ENCODE peak calls at places on chromosomes 5 and 9, in six cellular contexts. Z is K562, W is GM12891, N is H1, T is HepG2, Y is GM12878. H is an unnamed sample.

GRCh38 chr5:58454025-58454424 is 5.9 kb downstream of the PLK2 start:
- DNase-seq in Z (no peak), W (no peak), N (no peak), T (no peak), Y (no peak), H (no peak)

GRCh38 chr5:44862808-44863207 is 54.1 kb downstream of the MRPS30 start:
- DNase-seq in Z (peak), W (no peak), N (no peak), T (no peak), Y (no peak), H (no peak)

GRCh38 chr5:126449751-126450271 is 26.6 kb downstream of the GRAMD2B start:
- DNase-seq in Z (no peak), W (no peak), N (no peak), T (no peak), Y (peak), H (no peak)

GRCh38 chr5:83255268-83255667 is 177.9 kb downstream of the XRCC4 start:
- DNase-seq in Z (no peak), W (no peak), N (no peak), T (no peak), Y (no peak), H (no peak)

GRCh38 chr5:162852145-162852544 is 585.2 kb upstream of the CCNG1 start:
- DNase-seq in Z (no peak), W (no peak), N (no peak), T (no peak), Y (no peak), H (no peak)

GRCh38 chr5:178422400-178422775 is 167.8 kb downstream of the COL23A1 start:
- DNase-seq in Z (no peak), W (no peak), N (peak), T (no peak), Y (no peak), H (no peak)

GRCh38 chr5:128905225-128906110 is 59.8 kb upstream of the SLC27A6 start:
- DNase-seq in Z (peak), W (peak), N (no peak), T (peak), Y (no peak), H (no peak)

GRCh38 chr9:73869261-73869660 is 627.9 kb upstream of the RORB start:
- DNase-seq in Z (peak), W (peak), N (no peak), T (peak), Y (peak), H (no peak)

GRCh38 chr5:87260604-87261200 is 7.0 kb upstream of the RASA1 start:
- DNase-seq in Z (no peak), W (no peak), N (no peak), T (no peak), Y (no peak), H (no peak)

GRCh38 chr9:117704024-117704575 is at the start of gene TLR4:
- DNase-seq in Z (no peak), W (no peak), N (no peak), T (no peak), Y (peak), H (no peak)

GRCh38 chr5:80109549-80110478 is 74.7 kb downstream of the THBS4 start:
- DNase-seq in Z (no peak), W (no peak), N (peak), T (no peak), Y (peak), H (no peak)

GRCh38 chr9:123401879-123402513 is 46.0 kb downstream of the CRB2 start:
- DNase-seq in Z (peak), W (peak), N (no peak), T (peak), Y (no peak), H (no peak)

GRCh38 chr9:134055981-134056461 is 11.8 kb downstream of the BRD3 start:
- DNase-seq in Z (no peak), W (no peak), N (no peak), T (no peak), Y (no peak), H (no peak)

GRCh38 chr9:124884376-124884775 is 22.4 kb downstream of the ARPC5L start:
- DNase-seq in Z (no peak), W (no peak), N (no peak), T (no peak), Y (no peak), H (no peak)

GRCh38 chr9:110048473-110048975 is 159.4 kb downstream of the C9orf152 start:
- DNase-seq in Z (peak), W (peak), N (peak), T (no peak), Y (peak), H (peak)

GRCh38 chr5:71719092-71719964 is at the start of gene CARTPT:
- DNase-seq in Z (no peak), W (no peak), N (peak), T (no peak), Y (no peak), H (no peak)

GRCh38 chr5:35876454-35876853 is 19.8 kb downstream of the IL7R start:
- DNase-seq in Z (no peak), W (no peak), N (no peak), T (no peak), Y (no peak), H (no peak)

GRCh38 chr9:14240491-14240890 is 73.5 kb downstream of the NFIB start:
- DNase-seq in Z (no peak), W (no peak), N (no peak), T (no peak), Y (no peak), H (no peak)

GRCh38 chr9:81529556-81530193 is 159.7 kb downstream of the TLE1 start:
- DNase-seq in Z (no peak), W (no peak), N (no peak), T (peak), Y (no peak), H (no peak)

GRCh38 chr5:80206282-80206681 is 49.6 kb downstream of the SERINC5 start:
- DNase-seq in Z (no peak), W (no peak), N (no peak), T (no peak), Y (no peak), H (no peak)

GRCh38 chr5:179860301-179860700 is 1.7 kb upstream of the MRNIP start:
- DNase-seq in Z (no peak), W (no peak), N (no peak), T (no peak), Y (no peak), H (no peak)

GRCh38 chr5:113294341-113295110 is 140.3 kb downstream of the TSSK1B start:
- DNase-seq in Z (peak), W (peak), N (peak), T (no peak), Y (no peak), H (peak)

GRCh38 chr5:113293613-113294340 is 141.0 kb downstream of the TSSK1B start:
- DNase-seq in Z (no peak), W (peak), N (peak), T (no peak), Y (no peak), H (no peak)

GRCh38 chr5:113292535-113292934 is 142.3 kb downstream of the TSSK1B start:
- DNase-seq in Z (no peak), W (no peak), N (no peak), T (no peak), Y (no peak), H (no peak)

GRCh38 chr5:113295111-113295539 is 139.7 kb downstream of the TSSK1B start:
- DNase-seq in Z (no peak), W (no peak), N (no peak), T (no peak), Y (no peak), H (no peak)

GRCh38 chr5:113293068-113293571 is 141.7 kb downstream of the TSSK1B start:
- DNase-seq in Z (no peak), W (no peak), N (peak), T (no peak), Y (no peak), H (no peak)
- TF ChIP-seq TAF1 in Z (no peak), W (no peak), N (no peak), T (no peak), Y (no peak), H (no peak)

GRCh38 chr9:8703904-8704303 is 904.3 kb upstream of the DMAC1 start:
- DNase-seq in Z (no peak), W (no peak), N (no peak), T (no peak), Y (no peak), H (no peak)

GRCh38 chr9:8706546-8706945 is 907.0 kb upstream of the DMAC1 start:
- DNase-seq in Z (no peak), W (no peak), N (no peak), T (no peak), Y (no peak), H (no peak)

GRCh38 chr9:8706998-8707397 is 907.4 kb upstream of the DMAC1 start:
- DNase-seq in Z (no peak), W (no peak), N (no peak), T (no peak), Y (no peak), H (no peak)
- TF ChIP-seq POLR2A in Z (no peak), W (no peak), N (no peak), T (no peak), Y (no peak), H (no peak)

DNA sequence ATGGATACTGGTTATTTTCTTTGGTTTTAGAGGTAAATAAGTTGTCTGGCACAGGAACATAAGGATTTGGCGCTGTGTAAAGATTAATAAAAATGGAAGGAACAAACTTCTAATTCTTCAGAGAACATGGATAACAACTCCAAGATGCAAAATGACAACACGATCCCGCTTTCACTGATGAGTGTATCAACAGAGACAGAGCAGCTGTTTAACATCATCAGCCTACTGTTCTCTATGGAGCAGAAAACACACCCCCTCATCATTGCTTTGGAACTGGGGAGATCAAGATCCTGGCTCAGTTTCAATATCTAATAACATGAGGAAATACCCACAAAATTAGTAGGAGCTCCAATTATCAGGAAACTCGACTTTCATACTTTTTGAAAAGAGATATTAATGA is 8.2 kb upstream of the GAS1 start:
- DNase-seq in Z (no peak), W (no peak), N (no peak), T (no peak), Y (no peak), H (no peak)
- TF ChIP-seq TAF1 in Z (no peak), W (no peak), N (no peak), T (no peak), Y (no peak), H (no peak)

GRCh38 chr9:112486221-112487007 is at the start of gene KIAA1958:
- DNase-seq in Z (peak), W (peak), N (peak), T (peak), Y (peak), H (peak)
- TF ChIP-seq POLR2A in Z (peak), W (peak), N (peak), T (peak), Y (peak), H (peak)

GRCh38 chr5:127550652-127551409 is 33.4 kb downstream of the PRRC1 start:
- DNase-seq in Z (no peak), W (no peak), N (no peak), T (no peak), Y (no peak), H (no peak)
- TF ChIP-seq TAF1 in Z (no peak), W (no peak), N (no peak), T (no peak), Y (no peak), H (no peak)